ENCODE peak calls at places on chromosome 22, in seven cellular contexts. F is colonic mucosa, J is K562, B is stomach, M is cardiac muscle cell, S is GM23248, D is ovary. C is an unnamed sample. For H3K27me3, the result is how much of the 10 kb centered on the place peaks cover.

GRCh38 chr22:34885852-34886251 is 180.1 kb upstream of the ISX start:
- DNase-seq in F (no peak), J (no peak), B (no peak), M (no peak), S (no peak), D (no peak), C (no peak)

GRCh38 chr22:36865346-36865745 is 4.5 kb downstream of the NCF4 start:
- DNase-seq in F (no peak), J (no peak), B (no peak), M (peak), S (peak), D (no peak), C (no peak)

GRCh38 chr22:27879923-27880322 is 39.1 kb downstream of the PITPNB start:
- DNase-seq in F (no peak), J (peak), B (no peak), M (peak), S (peak), D (no peak), C (no peak)

GRCh38 chr22:23305321-23305910 is 125.1 kb downstream of the BCR start:
- DNase-seq in F (no peak), J (no peak), B (no peak), M (peak), S (peak), D (peak), C (no peak)

GRCh38 chr22:37469416-37470086 is 16.6 kb downstream of the MFNG start:
- DNase-seq in F (no peak), J (no peak), B (no peak), M (no peak), S (no peak), D (no peak), C (no peak)

GRCh38 chr22:48098936-48099245 is 1336.4 kb downstream of the TBC1D22A start:
- DNase-seq in F (no peak), J (no peak), B (no peak), M (no peak), S (no peak), D (no peak), C (no peak)

GRCh38 chr22:49884503-49885260 is 31.0 kb downstream of the ZBED4 start:
- DNase-seq in F (no peak), J (no peak), B (no peak), M (no peak), S (no peak), D (no peak), C (no peak)

GRCh38 chr22:24836282-24836681 is 30.3 kb downstream of the SGSM1 start:
- DNase-seq in F (no peak), J (no peak), B (no peak), M (peak), S (no peak), D (no peak), C (no peak)

GRCh38 chr22:50576070-50576469 is 2.2 kb downstream of the CPT1B start:
- DNase-seq in F (no peak), J (peak), B (no peak), M (peak), S (peak), D (no peak), C (no peak)

GRCh38 chr22:47630741-47631534 is 868.5 kb downstream of the TBC1D22A start:
- DNase-seq in F (no peak), J (no peak), B (peak), M (no peak), S (no peak), D (no peak), C (no peak)

GRCh38 chr22:22352376-22352999 is 107.9 kb downstream of the VPREB1 start:
- DNase-seq in F (no peak), J (no peak), B (no peak), M (no peak), S (no peak), D (no peak), C (no peak)

GRCh38 chr22:36977947-36978660 is 41.1 kb downstream of the TST start:
- DNase-seq in F (peak), J (peak), B (peak), M (peak), S (peak), D (peak), C (peak)

GRCh38 chr22:36413022-36413770 is 25.4 kb upstream of the MYH9 start:
- DNase-seq in F (no peak), J (no peak), B (no peak), M (no peak), S (peak), D (no peak), C (no peak)

GRCh38 chr22:38347944-38348750 is 30.9 kb upstream of the CSNK1E start:
- DNase-seq in F (no peak), J (no peak), B (peak), M (no peak), S (peak), D (no peak), C (peak)

GRCh38 chr22:48713266-48714205 is 1114.1 kb downstream of the BRD1 start:
- DNase-seq in F (no peak), J (no peak), B (no peak), M (no peak), S (no peak), D (no peak), C (no peak)

GRCh38 chr22:30838111-30838510 is 130.5 kb downstream of the MORC2 start:
- DNase-seq in F (no peak), J (no peak), B (no peak), M (peak), S (no peak), D (no peak), C (no peak)

GRCh38 chr22:17085277-17086091 is 684 bp downstream of the IL17RA start:
- DNase-seq in F (peak), J (no peak), B (peak), M (no peak), S (peak), D (peak), C (no peak)

GRCh38 chr22:25111579-25112517 is 87.8 kb upstream of the CRYBB3 start:
- DNase-seq in F (peak), J (no peak), B (peak), M (no peak), S (peak), D (no peak), C (no peak)

GRCh38 chr22:20550057-20550817 is 42.8 kb downstream of the MED15 start:
- DNase-seq in F (no peak), J (no peak), B (no peak), M (no peak), S (peak), D (no peak), C (no peak)

GRCh38 chr22:49723478-49724029 is 104.1 kb downstream of the BRD1 start:
- DNase-seq in F (no peak), J (no peak), B (no peak), M (no peak), S (no peak), D (no peak), C (no peak)

GRCh38 chr22:36323855-36324331 is 63.9 kb downstream of the MYH9 start:
- DNase-seq in F (no peak), J (no peak), B (no peak), M (peak), S (peak), D (peak), C (no peak)

GRCh38 chr22:36017661-36018091 is 10.9 kb downstream of the RBFOX2 start:
- DNase-seq in F (no peak), J (no peak), B (no peak), M (no peak), S (no peak), D (no peak), C (no peak)

GRCh38 chr22:33811208-33811607 is 109.1 kb downstream of the LARGE1 start:
- DNase-seq in F (no peak), J (no peak), B (no peak), M (no peak), S (no peak), D (no peak), C (no peak)

GRCh38 chr22:24592144-24592845 is 578 bp downstream of the LRRC75B start:
- DNase-seq in F (no peak), J (no peak), B (no peak), M (peak), S (peak), D (peak), C (no peak)

GRCh38 chr22:31279327-31279669 is 13.0 kb downstream of the PIK3IP1 start:
- DNase-seq in F (no peak), J (no peak), B (no peak), M (no peak), S (no peak), D (no peak), C (no peak)

GRCh38 chr22:29032584-29032983 is 29.0 kb downstream of the C22orf31 start:
- DNase-seq in F (no peak), J (no peak), B (peak), M (no peak), S (peak), D (no peak), C (no peak)

GRCh38 chr22:40890881-40891280 is 29.0 kb upstream of the DNAJB7 start:
- DNase-seq in F (no peak), J (no peak), B (no peak), M (peak), S (peak), D (no peak), C (no peak)

GRCh38 chr22:45962431-45962712 is 14.6 kb downstream of the WNT7B start:
- DNase-seq in F (no peak), J (no peak), B (no peak), M (no peak), S (no peak), D (no peak), C (no peak)
- H3K27me3 ChIP-seq in F (under half), J (under half), B (under half), M (under half), S (under half), D (under half), C (under half)

GRCh38 chr22:46589871-46590271 is 30.3 kb upstream of the GRAMD4 start:
- DNase-seq in F (no peak), J (no peak), B (no peak), M (no peak), S (no peak), D (no peak), C (no peak)
- H3K4me3 ChIP-seq in F (no peak), J (no peak), B (no peak), M (no peak), S (no peak), D (no peak), C (no peak)

GRCh38 chr22:45870011-45870410 is 107.0 kb downstream of the WNT7B start:
- DNase-seq in F (no peak), J (no peak), B (peak), M (no peak), S (no peak), D (no peak), C (no peak)

GRCh38 chr22:45867906-45868555 is 108.9 kb downstream of the WNT7B start:
- DNase-seq in F (peak), J (no peak), B (no peak), M (no peak), S (no peak), D (no peak), C (no peak)

GRCh38 chr22:45868586-45869443 is 108.1 kb downstream of the WNT7B start:
- DNase-seq in F (peak), J (no peak), B (peak), M (no peak), S (no peak), D (no peak), C (no peak)

GRCh38 chr22:45867118-45867905 is 109.7 kb downstream of the WNT7B start:
- DNase-seq in F (peak), J (no peak), B (peak), M (peak), S (peak), D (no peak), C (no peak)

DNA sequence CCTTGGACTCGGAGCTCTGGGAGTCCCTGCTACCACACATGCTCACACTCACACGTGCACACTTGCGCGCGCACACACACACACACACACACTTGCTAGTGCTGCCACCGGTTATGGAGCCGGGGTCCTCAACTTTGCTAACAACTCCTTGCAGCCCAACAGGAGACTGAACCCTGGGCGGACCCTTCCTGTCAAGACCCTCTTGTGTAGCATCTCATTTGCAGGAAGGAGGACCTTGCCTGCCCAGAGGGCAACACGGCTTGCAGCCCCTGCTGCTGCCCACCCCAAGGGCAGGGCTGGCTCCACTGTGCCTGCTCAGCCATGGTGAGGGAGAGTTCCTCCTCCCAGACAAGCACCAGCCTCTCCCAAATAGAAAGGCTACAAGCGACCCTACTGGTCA is 107.5 kb downstream of the WNT7B start:
- DNase-seq in F (no peak), J (no peak), B (peak), M (no peak), S (no peak), D (no peak), C (no peak)
- H3K27me3 ChIP-seq in F (under half), J (under half), B (under half), M (half or more), S (under half), D (under half), C (under half)

DNA sequence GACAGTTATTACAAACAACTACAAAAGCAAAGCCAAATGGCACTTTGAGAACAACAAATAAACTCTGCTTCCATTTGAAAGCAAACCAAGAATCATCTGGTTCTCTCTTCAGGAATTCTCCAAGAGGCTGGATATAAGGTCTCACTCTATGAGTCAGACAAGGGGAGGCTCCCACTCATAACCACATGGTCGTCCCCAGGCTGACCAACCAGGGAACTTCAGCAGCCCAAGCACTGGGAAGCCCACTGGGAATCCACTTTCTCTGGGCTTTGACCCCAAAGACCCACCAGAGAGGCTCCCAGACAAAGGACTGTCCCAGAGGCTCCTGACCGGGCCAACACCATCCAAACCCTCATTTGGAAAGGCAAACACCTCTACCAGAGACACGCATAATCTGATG is 35.3 kb downstream of the DGCR2 start:
- DNase-seq in F (no peak), J (no peak), B (no peak), M (peak), S (peak), D (no peak), C (no peak)
- H3K4me3 ChIP-seq in F (no peak), J (no peak), B (no peak), M (no peak), S (no peak), D (no peak), C (no peak)

GRCh38 chr22:44426981-44427380 is 71.1 kb downstream of the RTL6 start:
- DNase-seq in F (no peak), J (no peak), B (no peak), M (no peak), S (no peak), D (no peak), C (no peak)

GRCh38 chr22:44423556-44423955 is 74.5 kb downstream of the RTL6 start:
- DNase-seq in F (no peak), J (no peak), B (no peak), M (no peak), S (no peak), D (no peak), C (no peak)

GRCh38 chr22:44424867-44425351 is 73.1 kb downstream of the RTL6 start:
- DNase-seq in F (no peak), J (no peak), B (no peak), M (no peak), S (no peak), D (no peak), C (no peak)

GRCh38 chr22:44424131-44424711 is 73.8 kb downstream of the RTL6 start:
- DNase-seq in F (no peak), J (no peak), B (no peak), M (no peak), S (no peak), D (no peak), C (no peak)

DNA sequence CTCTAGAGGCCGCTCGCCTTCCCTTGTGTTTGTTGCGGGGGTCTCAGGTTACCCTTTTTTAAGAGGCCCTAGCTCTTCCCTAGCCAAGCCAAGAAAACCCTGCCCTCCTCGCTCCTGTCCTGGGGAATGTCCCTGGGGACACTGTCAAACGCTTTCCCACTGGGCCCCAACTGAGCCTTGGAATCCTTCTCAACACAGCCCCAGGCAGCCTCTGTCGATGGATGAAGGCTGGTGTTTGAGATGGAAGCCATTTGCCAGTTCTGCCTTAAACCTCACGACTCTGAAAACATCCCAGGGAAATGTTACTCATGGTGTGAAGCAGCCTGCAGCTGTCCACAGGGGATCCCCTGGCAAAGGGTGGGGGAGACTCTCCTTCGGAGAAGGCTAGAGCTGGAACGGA is 72.7 kb downstream of the RTL6 start:
- DNase-seq in F (no peak), J (no peak), B (no peak), M (peak), S (no peak), D (no peak), C (no peak)
- H3K27me3 ChIP-seq in F (under half), J (under half), B (under half), M (under half), S (under half), D (under half), C (under half)

GRCh38 chr22:26568207-26568706 is 21.7 kb downstream of the TPST2 start:
- DNase-seq in F (no peak), J (no peak), B (no peak), M (no peak), S (no peak), D (no peak), C (no peak)
- H3K4me3 ChIP-seq in F (no peak), J (no peak), B (no peak), M (no peak), S (no peak), D (no peak), C (no peak)

C was measured in tibial nerve.